ENCODE peak calls at places on chromosomes 13 and 19, in seven cellular contexts. J is IMR-90, O is endothelial cell of umbilical vein, N is A549, H is HCT116, L is HepG2, X is K562. W is an unnamed sample.

GRCh38 chr13:60571571-60571970 is 174.6 kb downstream of the TDRD3 start:
- DNase-seq in J (no peak), O (no peak), N (no peak), H (no peak), L (no peak), X (no peak), W (no peak)

GRCh38 chr13:26460652-26461051 is 96.8 kb upstream of the WASF3 start:
- DNase-seq in J (peak), O (no peak), N (no peak), H (no peak), L (no peak), X (no peak), W (no peak)

GRCh38 chr19:35240322-35240721 is 8.5 kb upstream of the LSR start:
- DNase-seq in J (no peak), O (no peak), N (no peak), H (no peak), L (no peak), X (no peak), W (no peak)

GRCh38 chr13:32248789-32249188 is 66.4 kb downstream of the ZAR1L start:
- DNase-seq in J (no peak), O (no peak), N (no peak), H (no peak), L (no peak), X (no peak), W (no peak)

GRCh38 chr13:57631607-57632275 is at the start of gene PCDH17:
- DNase-seq in J (no peak), O (peak), N (no peak), H (no peak), L (no peak), X (no peak), W (peak)

GRCh38 chr13:20160346-20161274 is at the start of gene GJA3:
- DNase-seq in J (peak), O (no peak), N (peak), H (no peak), L (no peak), X (peak), W (no peak)

GRCh38 chr13:38202730-38203129 is 146.9 kb upstream of the UFM1 start:
- DNase-seq in J (peak), O (no peak), N (no peak), H (no peak), L (no peak), X (no peak), W (no peak)

GRCh38 chr13:26605845-26606244 is 48.4 kb downstream of the WASF3 start:
- DNase-seq in J (no peak), O (no peak), N (peak), H (no peak), L (peak), X (peak), W (peak)

GRCh38 chr13:79966039-79966438 is 374.9 kb downstream of the SPRY2 start:
- DNase-seq in J (peak), O (no peak), N (no peak), H (no peak), L (no peak), X (no peak), W (no peak)

GRCh38 chr13:92547256-92547655 is 679.4 kb upstream of the GPC6 start:
- DNase-seq in J (peak), O (no peak), N (no peak), H (no peak), L (no peak), X (no peak), W (no peak)

GRCh38 chr19:1862424-1863307 is 713 bp downstream of the KLF16 start:
- DNase-seq in J (no peak), O (no peak), N (peak), H (no peak), L (no peak), X (peak), W (no peak)

GRCh38 chr19:38683393-38684077 is 36.1 kb downstream of the ACTN4 start:
- DNase-seq in J (peak), O (peak), N (peak), H (peak), L (peak), X (peak), W (peak)

GRCh38 chr13:30394798-30395191 is 27.5 kb upstream of the UBE2L5 start:
- DNase-seq in J (peak), O (peak), N (no peak), H (no peak), L (no peak), X (no peak), W (no peak)

GRCh38 chr13:100131863-100132574 is 43.1 kb downstream of the PCCA start:
- DNase-seq in J (peak), O (peak), N (peak), H (peak), L (peak), X (peak), W (no peak)

GRCh38 chr13:92158335-92158734 is 759.9 kb downstream of the GPC5 start:
- DNase-seq in J (peak), O (no peak), N (no peak), H (no peak), L (no peak), X (no peak), W (no peak)

GRCh38 chr13:106096661-106097092 is 438.8 kb downstream of the EFNB2 start:
- DNase-seq in J (no peak), O (peak), N (peak), H (peak), L (no peak), X (no peak), W (no peak)

GRCh38 chr13:35914662-35915061 is 216.5 kb downstream of the DCLK1 start:
- DNase-seq in J (no peak), O (no peak), N (no peak), H (no peak), L (no peak), X (no peak), W (no peak)

GRCh38 chr19:28349604-28350003 is 863.3 kb downstream of the UQCRFS1 start:
- DNase-seq in J (no peak), O (no peak), N (no peak), H (no peak), L (no peak), X (no peak), W (no peak)

GRCh38 chr19:36225219-36225892 is 10.4 kb downstream of the ZNF146 start:
- DNase-seq in J (peak), O (peak), N (no peak), H (no peak), L (no peak), X (no peak), W (no peak)

GRCh38 chr13:97018029-97018819 is 23.9 kb upstream of the OXGR1 start:
- DNase-seq in J (peak), O (peak), N (peak), H (peak), L (peak), X (peak), W (peak)

GRCh38 chr13:94660695-94661324 is 51.5 kb downstream of the SOX21 start:
- DNase-seq in J (peak), O (peak), N (peak), H (no peak), L (no peak), X (peak), W (no peak)

GRCh38 chr19:15456871-15457700 is 7.3 kb downstream of the RASAL3 start:
- DNase-seq in J (no peak), O (no peak), N (peak), H (peak), L (no peak), X (peak), W (peak)

GRCh38 chr13:77112961-77113360 is 86.0 kb upstream of the FBXL3 start:
- DNase-seq in J (no peak), O (no peak), N (no peak), H (no peak), L (no peak), X (no peak), W (no peak)

GRCh38 chr13:51793570-51794273 is 10.2 kb downstream of the DHRS12 start:
- DNase-seq in J (peak), O (peak), N (peak), H (peak), L (no peak), X (peak), W (no peak)

DNA sequence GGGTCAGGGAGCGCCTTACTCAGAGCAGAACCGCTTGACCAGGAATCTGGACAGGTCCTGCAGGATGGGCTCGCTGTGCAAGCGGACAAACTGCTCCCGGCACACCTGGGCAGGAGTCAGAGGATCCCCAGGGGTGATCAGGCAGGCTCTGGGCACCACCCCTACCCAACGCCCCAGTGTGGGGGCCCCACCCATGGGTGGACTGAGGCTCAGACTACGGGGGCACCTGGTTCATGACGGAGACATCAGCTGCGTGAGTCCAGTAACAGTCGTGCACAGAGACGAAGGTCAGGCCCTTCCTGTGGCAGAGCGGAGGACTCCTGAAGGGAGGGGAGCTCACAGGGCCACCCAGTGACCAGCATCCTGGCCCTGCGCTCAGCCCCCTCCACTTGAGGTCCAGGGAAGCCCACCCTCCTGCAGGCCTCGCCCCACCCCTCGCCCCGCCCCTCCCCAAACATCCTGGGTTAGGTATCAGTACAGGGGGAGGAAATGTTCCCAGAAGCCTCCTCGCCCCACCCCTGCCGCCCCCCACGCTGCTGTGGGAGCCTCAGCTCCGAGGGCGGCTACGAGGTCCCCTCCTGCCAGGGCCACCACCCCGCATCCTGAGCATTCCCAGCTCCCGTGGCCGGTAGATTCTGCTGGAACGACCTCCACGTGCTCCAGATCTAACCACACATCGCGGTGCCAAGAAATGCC is 15.6 kb downstream of the POLRMT start:
- DNase-seq in J (no peak), O (no peak), N (no peak), H (no peak), L (no peak), X (no peak), W (no peak)
- TF ChIP-seq POLR2A in J (no peak), O (no peak), N (no peak), H (no peak), L (no peak), X (no peak), W (no peak)

DNA sequence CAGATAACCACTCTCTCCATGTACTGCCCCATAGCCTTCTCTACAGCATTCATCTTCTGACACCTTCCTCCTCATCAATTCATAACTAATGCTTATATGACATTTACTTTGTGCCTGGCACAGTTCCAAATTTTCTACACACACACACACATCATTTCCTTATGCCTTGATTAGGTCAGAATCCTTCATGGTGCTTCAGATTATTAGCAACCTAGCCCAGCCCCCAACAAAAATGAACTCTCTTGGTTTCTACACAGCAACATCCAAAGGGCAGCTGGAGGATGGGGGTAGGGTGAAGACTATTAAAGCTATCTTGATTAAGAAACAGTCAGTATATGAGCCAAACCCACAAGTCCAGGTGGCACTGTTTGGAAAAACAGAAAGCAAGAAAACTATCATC is 3.7 kb downstream of the RUBCNL start:
- DNase-seq in J (no peak), O (no peak), N (no peak), H (no peak), L (no peak), X (no peak), W (no peak)
- H3K4me2 ChIP-seq in J (no peak), O (no peak), N (no peak), H (no peak), L (no peak), X (no peak), W (no peak)

GRCh38 chr19:53991224-53992113 is at the start of gene CACNG6:
- DNase-seq in J (no peak), O (peak), N (peak), H (no peak), L (no peak), X (no peak), W (peak)
- TF ChIP-seq POLR2A in J (no peak), O (peak), N (peak), H (no peak), L (no peak), X (no peak), W (no peak)

DNA sequence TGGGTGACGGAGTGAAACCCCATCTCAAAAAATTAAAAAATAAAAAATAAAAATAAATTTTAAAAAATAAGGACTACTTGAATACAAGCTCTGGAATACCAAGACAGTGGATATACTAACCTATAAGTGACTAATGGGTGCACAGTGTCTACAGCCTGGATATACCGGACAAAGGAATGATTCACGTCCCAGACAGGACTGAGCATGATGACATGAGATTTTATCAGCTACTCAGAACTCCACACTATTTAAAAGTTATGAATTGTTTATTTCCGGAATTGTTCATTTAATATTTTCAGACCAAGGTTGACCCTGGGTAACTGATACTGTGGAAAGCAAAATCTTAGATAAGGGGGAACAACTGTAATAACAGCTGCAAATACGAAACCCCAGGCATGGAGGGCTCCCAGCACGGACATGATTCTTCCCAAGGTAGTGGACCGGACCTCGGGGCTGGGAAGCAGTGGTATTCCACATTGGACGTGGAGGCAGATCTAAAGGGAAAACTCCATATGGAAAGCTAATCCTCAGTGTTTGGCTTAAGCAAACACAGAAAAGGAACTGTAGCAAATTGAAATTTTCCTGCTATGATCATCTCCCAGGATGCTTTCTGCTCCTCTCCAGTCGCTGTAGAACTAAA is 102.6 kb upstream of the TSHZ3 start:
- DNase-seq in J (peak), O (no peak), N (no peak), H (no peak), L (no peak), X (no peak), W (no peak)
- H3K4me2 ChIP-seq in J (no peak), O (no peak), N (no peak), H (no peak), L (no peak), X (no peak), W (no peak)